ENCODE peak calls at places on chromosome 19, in eight cellular contexts. A, M, B, Y, G, H, T and C are unnamed samples.

GRCh38 chr19:47497073-47497766 is 13.2 kb upstream of the KPTN start:
- ATAC-seq in A (no peak), M (peak; percentile 4), B (no peak), Y (no peak), G (no peak), H (no peak), T (no peak), C (no peak)

GRCh38 chr19:36152061-36152885 is at the start of gene COX7A1:
- ATAC-seq in A (no peak), M (peak; percentile 91), B (no peak), Y (peak; percentile 76), G (no peak), H (no peak), T (no peak), C (no peak)

GRCh38 chr19:3350014-3350663 is 16.2 kb upstream of the NFIC start:
- ATAC-seq in A (no peak), M (no peak), B (no peak), Y (peak; percentile 13), G (no peak), H (no peak), T (no peak), C (no peak)

GRCh38 chr19:8641908-8642547 is 11.6 kb downstream of the NFILZ start:
- ATAC-seq in A (peak; percentile 27), M (no peak), B (no peak), Y (peak; percentile 47), G (no peak), H (peak; percentile 57), T (no peak), C (peak; percentile 57)

GRCh38 chr19:3466630-3467029 is 13.7 kb downstream of the SMIM24 start:
- ATAC-seq in A (no peak), M (peak; percentile 11), B (no peak), Y (no peak), G (no peak), H (no peak), T (no peak), C (no peak)

GRCh38 chr19:7471696-7472620 is 16.9 kb downstream of the PEX11G start:
- ATAC-seq in A (no peak), M (no peak), B (no peak), Y (no peak), G (no peak), H (no peak), T (no peak), C (no peak)

GRCh38 chr19:32289566-32290210 is 55.7 kb upstream of the ZNF507 start:
- ATAC-seq in A (no peak), M (no peak), B (no peak), Y (no peak), G (no peak), H (no peak), T (no peak), C (no peak)

GRCh38 chr19:10102787-10103236 is 334 bp upstream of the ANGPTL6 start:
- ATAC-seq in A (peak; percentile 67), M (no peak), B (no peak), Y (no peak), G (no peak), H (no peak), T (no peak), C (no peak)

GRCh38 chr19:46492841-46493235 is 2.8 kb downstream of the PNMA8B start:
- ATAC-seq in A (no peak), M (no peak), B (peak; percentile 64), Y (no peak), G (no peak), H (peak; percentile 59), T (peak; percentile 57), C (peak; percentile 41)

GRCh38 chr19:6066661-6067646 is 43.3 kb downstream of the RFX2 start:
- ATAC-seq in A (no peak), M (peak; percentile 85), B (no peak), Y (peak; percentile 68), G (no peak), H (no peak), T (no peak), C (no peak)

GRCh38 chr19:3097442-3097871 is 3.3 kb downstream of the GNA11 start:
- ATAC-seq in A (no peak), M (no peak), B (no peak), Y (no peak), G (no peak), H (no peak), T (no peak), C (no peak)

GRCh38 chr19:10450853-10451609 is 30.7 kb downstream of the PDE4A start:
- ATAC-seq in A (no peak), M (no peak), B (no peak), Y (no peak), G (peak; percentile 15), H (peak; percentile 58), T (no peak), C (peak; percentile 51)

GRCh38 chr19:29704562-29705558 is 10.2 kb downstream of the C19orf12 start:
- ATAC-seq in A (peak; percentile 53), M (no peak), B (peak; percentile 95), Y (no peak), G (peak; percentile 84), H (peak; percentile 90), T (peak; percentile 96), C (peak; percentile 91)

GRCh38 chr19:45162464-45163143 is 1.8 kb upstream of the NKPD1 start:
- ATAC-seq in A (no peak), M (no peak), B (no peak), Y (no peak), G (no peak), H (no peak), T (no peak), C (no peak)

GRCh38 chr19:14400913-14401312 is 18.2 kb downstream of the DDX39A start:
- ATAC-seq in A (peak; percentile 57), M (no peak), B (peak; percentile 14), Y (no peak), G (no peak), H (peak; percentile 16), T (no peak), C (peak; percentile 10)

GRCh38 chr19:30566681-30567420 is 194.7 kb downstream of the ZNF536 start:
- ATAC-seq in A (no peak), M (no peak), B (no peak), Y (no peak), G (no peak), H (no peak), T (no peak), C (no peak)

GRCh38 chr19:3810708-3811355 is 24.7 kb upstream of the MATK start:
- ATAC-seq in A (peak; percentile 54), M (no peak), B (no peak), Y (no peak), G (no peak), H (no peak), T (no peak), C (no peak)